ENCODE peak calls at places on chromosomes 12 and 14, in five cellular contexts. W, F, Y, A and Q are unnamed samples.

GRCh38 chr14:68791078-68791983 is 1.5 kb downstream of the ZFP36L1 start:
- DNase-seq in W (no peak), F (no peak), Y (peak), A (no peak), Q (no peak)

GRCh38 chr12:121532503-121533390 is 48.1 kb downstream of the KDM2B start:
- DNase-seq in W (no peak), F (no peak), Y (no peak), A (no peak), Q (no peak)

GRCh38 chr14:101064718-101065117 is 161.2 kb upstream of the RTL1 start:
- DNase-seq in W (no peak), F (no peak), Y (no peak), A (no peak), Q (no peak)

GRCh38 chr14:100709956-100710284 is 16.8 kb upstream of the DLK1 start:
- DNase-seq in W (no peak), F (no peak), Y (no peak), A (no peak), Q (no peak)

GRCh38 chr14:70534904-70535303 is at the start of gene ADAM20:
- DNase-seq in W (no peak), F (no peak), Y (no peak), A (no peak), Q (no peak)

GRCh38 chr12:79409562-79409961 is 281.2 kb downstream of the PAWR start:
- DNase-seq in W (no peak), F (no peak), Y (no peak), A (no peak), Q (no peak)

GRCh38 chr12:46265102-46265501 is 3.7 kb downstream of the SLC38A1 start:
- DNase-seq in W (no peak), F (no peak), Y (no peak), A (no peak), Q (no peak)

GRCh38 chr12:57124259-57124877 is 3.9 kb upstream of the LRP1 start:
- DNase-seq in W (no peak), F (peak), Y (peak), A (peak), Q (peak)

GRCh38 chr14:89388853-89389252 is 28.2 kb downstream of the FOXN3 start:
- DNase-seq in W (no peak), F (no peak), Y (no peak), A (no peak), Q (no peak)

GRCh38 chr14:90654831-90655276 is 161.4 kb downstream of the TTC7B start:
- DNase-seq in W (no peak), F (no peak), Y (no peak), A (peak), Q (no peak)

GRCh38 chr14:22800356-22800755 is 14.9 kb downstream of the SLC7A7 start:
- DNase-seq in W (no peak), F (no peak), Y (no peak), A (no peak), Q (no peak)

GRCh38 chr14:41636492-41637392 is 30.1 kb downstream of the LRFN5 start:
- DNase-seq in W (no peak), F (no peak), Y (no peak), A (peak), Q (no peak)

GRCh38 chr14:65134651-65135579 is 32.6 kb upstream of the MAX start:
- DNase-seq in W (no peak), F (no peak), Y (no peak), A (no peak), Q (no peak)

GRCh38 chr14:62957562-62957961 is 87.7 kb downstream of the KCNH5 start:
- DNase-seq in W (no peak), F (no peak), Y (no peak), A (no peak), Q (no peak)

GRCh38 chr12:38662851-38663250 is 242.5 kb downstream of the CPNE8 start:
- DNase-seq in W (no peak), F (no peak), Y (no peak), A (no peak), Q (no peak)

GRCh38 chr14:29216316-29216715 is 449.7 kb downstream of the FOXG1 start:
- DNase-seq in W (no peak), F (no peak), Y (no peak), A (no peak), Q (no peak)

GRCh38 chr14:29222671-29223268 is 456.2 kb downstream of the FOXG1 start:
- DNase-seq in W (no peak), F (no peak), Y (no peak), A (peak), Q (no peak)

GRCh38 chr14:29216774-29217232 is 450.2 kb downstream of the FOXG1 start:
- DNase-seq in W (no peak), F (no peak), Y (no peak), A (no peak), Q (no peak)

GRCh38 chr14:29217813-29218450 is 451.3 kb downstream of the FOXG1 start:
- DNase-seq in W (no peak), F (no peak), Y (no peak), A (peak), Q (no peak)

DNA sequence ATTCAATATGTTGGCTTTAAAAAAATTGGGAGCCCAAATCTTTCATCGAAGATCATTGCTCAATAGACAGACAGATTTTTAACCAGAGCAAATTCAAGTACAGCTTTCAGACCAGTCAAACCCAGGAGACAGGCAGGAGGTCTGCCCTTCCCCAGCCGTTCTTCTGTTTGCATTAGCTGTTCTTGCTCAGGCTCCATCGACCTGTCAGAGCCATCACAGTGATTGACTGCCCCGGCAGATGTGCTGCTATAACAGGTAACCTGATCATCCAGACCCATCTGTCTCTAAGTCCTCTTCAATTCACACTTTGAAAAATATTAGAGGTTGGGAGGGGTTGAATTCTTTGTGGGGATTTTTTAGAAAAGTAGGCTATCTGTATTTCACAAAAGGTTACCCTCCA is 453.5 kb downstream of the FOXG1 start:
- DNase-seq in W (no peak), F (no peak), Y (no peak), A (no peak), Q (no peak)
- TF ChIP-seq YY1 in W (no peak), F (no peak), Y (no peak), A (no peak), Q (no peak)

DNA sequence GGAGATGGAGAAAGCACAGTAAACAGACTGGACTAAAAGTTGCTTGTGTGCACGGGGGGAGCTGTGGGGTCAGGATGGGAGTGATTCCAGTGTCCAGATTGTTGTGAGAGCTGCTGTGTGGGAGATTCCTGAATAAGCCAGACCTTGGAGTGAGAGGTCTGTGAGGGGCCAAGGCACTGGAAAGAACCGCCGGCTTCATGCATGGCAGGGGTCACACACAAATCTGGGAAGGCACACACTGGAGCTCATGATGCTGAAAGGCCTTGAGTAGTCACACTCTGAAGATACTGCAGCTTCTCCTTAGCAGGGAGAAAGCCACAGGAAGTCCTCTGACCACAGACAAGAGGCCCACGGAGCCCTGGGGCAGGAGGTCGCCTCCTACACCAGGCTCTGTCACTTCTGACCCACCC is 23.1 kb downstream of the ADCY6 start:
- DNase-seq in W (no peak), F (no peak), Y (no peak), A (no peak), Q (no peak)
- TF ChIP-seq CEBPB in W (no peak), F (no peak), Y (no peak), A (no peak), Q (no peak)

GRCh38 chr12:128944956-128945355 is 91.7 kb downstream of the GLT1D1 start:
- DNase-seq in W (no peak), F (no peak), Y (no peak), A (no peak), Q (no peak)

GRCh38 chr12:128940974-128941373 is 87.7 kb downstream of the GLT1D1 start:
- DNase-seq in W (no peak), F (no peak), Y (no peak), A (no peak), Q (no peak)

GRCh38 chr12:128938886-128939285 is 85.6 kb downstream of the GLT1D1 start:
- DNase-seq in W (no peak), F (no peak), Y (no peak), A (peak), Q (no peak)

GRCh38 chr12:128940090-128940888 is 87.0 kb downstream of the GLT1D1 start:
- DNase-seq in W (no peak), F (no peak), Y (no peak), A (no peak), Q (no peak)

DNA sequence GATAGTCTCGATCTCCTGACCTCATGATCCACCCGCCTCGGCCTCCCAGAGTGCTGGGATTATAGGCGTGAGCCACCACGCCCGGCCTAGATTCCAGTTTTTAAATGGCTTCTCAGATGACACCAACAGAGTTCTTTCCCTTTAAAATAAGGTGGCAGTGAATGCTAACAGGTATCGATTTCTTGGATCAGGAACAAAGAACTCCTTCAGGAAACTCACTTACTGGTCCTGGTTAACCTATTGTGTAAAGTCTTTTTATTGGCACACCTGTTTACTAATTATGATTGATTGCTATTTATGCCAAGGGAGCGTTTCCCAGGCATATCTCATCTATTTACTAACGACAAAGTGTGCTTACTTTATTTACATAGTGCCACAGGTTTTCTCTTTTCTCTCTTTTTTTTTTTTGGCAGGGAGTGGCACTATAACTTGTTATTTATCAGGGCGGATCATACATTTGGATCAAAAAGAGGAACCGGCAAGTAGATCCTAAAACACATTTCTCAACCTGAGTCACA is 89.7 kb downstream of the GLT1D1 start:
- DNase-seq in W (no peak), F (no peak), Y (no peak), A (no peak), Q (no peak)
- TF ChIP-seq YY1 in W (no peak), F (no peak), Y (no peak), A (no peak), Q (no peak)

DNA sequence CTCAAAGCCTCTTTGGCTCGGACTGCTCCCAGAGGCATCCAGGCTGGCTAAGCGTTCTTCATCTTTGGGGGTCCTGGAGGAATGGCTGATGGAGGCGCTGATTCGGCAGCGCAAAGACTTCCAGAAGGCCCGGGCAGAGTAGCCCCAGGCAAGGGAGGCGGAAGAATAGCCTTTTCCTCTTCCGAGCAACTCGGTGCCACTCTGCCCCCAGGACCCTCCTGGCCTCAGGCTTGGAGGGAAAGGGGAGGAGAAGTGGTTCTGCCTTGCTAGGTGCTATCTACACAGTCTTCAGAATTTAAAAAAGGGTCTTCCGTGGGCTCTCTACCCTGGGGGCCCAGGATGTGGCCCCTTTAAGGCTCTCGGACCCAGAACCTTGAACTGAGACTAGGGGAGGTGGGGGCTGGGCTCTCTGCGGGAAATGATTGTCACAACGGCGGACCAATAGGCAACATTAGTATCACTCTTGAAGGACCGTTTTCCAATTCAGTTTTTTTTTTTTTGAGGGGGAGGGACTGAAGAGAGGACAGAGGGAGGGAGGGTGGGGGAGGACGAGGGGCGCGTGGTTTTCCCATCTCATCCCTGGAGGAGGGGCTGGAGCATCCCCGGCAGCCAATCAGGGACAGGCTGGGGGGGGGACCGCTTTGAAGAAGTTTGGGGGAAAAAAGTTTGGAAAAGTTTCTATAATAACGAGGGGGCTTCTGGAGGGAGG is at the start of gene NFATC4:
- DNase-seq in W (no peak), F (peak), Y (peak), A (peak), Q (peak)
- TF ChIP-seq CEBPB in W (no peak), F (no peak), Y (no peak), A (no peak), Q (no peak)

DNA sequence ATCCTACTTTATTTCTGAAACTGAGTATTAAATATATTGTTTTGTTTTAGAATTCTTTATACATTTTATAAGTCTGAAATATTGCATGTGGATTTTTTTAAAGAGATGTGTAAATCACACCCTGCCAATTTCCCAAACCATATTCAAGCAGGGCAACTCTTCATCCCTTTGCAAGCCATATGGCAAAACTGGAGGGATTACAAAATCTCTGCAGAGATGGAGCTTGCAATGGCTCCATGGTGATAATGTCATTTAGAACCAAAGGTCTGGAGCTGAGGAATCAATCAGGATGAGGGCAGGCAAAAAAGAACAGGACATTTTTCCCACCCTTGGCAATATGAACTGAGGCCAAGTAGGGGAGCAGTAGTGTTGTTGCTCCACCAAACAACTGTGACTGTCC is 173.4 kb downstream of the BMP4 start:
- DNase-seq in W (no peak), F (no peak), Y (no peak), A (no peak), Q (no peak)
- TF ChIP-seq YY1 in W (no peak), F (no peak), Y (no peak), A (no peak), Q (no peak)

GRCh38 chr12:98355322-98355721 is 160.1 kb upstream of the TMPO start:
- DNase-seq in W (no peak), F (no peak), Y (no peak), A (no peak), Q (no peak)
- TF ChIP-seq CEBPB in W (no peak), F (no peak), Y (no peak), A (no peak), Q (no peak)

DNA sequence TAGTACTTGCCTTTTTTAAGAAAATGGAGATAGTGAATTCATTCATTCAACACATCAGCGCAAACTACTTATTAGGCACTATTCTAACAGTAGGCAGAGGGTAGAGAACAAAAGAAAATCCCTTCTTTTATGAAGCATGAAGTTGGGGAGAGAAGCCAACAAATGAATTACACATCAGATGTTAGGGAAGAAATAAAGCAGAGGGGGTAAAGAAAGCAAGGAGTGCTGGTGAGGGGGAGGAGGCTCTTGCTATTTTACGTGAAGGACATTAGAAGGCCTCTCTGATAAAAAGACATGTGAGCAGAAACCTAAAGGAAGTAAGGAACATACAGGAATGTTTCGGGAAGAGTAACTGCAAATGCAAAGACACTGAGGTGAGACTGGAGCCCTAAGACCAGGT is 22.2 kb downstream of the TFCP2 start:
- DNase-seq in W (no peak), F (no peak), Y (no peak), A (no peak), Q (no peak)
- TF ChIP-seq YY1 in W (no peak), F (no peak), Y (no peak), A (no peak), Q (no peak)